ENCODE peak calls at places on chromosomes 16 and 17, in six cellular contexts. One of them, this sample, is unnamed.
A peak's percentile ranks its signal among the peaks of the same experiment; 100 is the strongest.

GRCh38 chr16:11218324-11218962 is 37.6 kb downstream of the SOCS1 start:
- DNase-seq in CD8-positive, alpha-beta T cell: no peak
- DNase-seq in OCI-LY7: no peak
- DNase-seq in uterus: no peak
- DNase-seq in CD4-positive, alpha-beta memory T cell: no peak
- DNase-seq in sigmoid colon: no peak
- DNase-seq in this sample: no peak

GRCh38 chr17:83057793-83058477 is 21.5 kb upstream of the METRNL start:
- DNase-seq in CD4-positive, alpha-beta memory T cell: no peak
- DNase-seq in CD8-positive, alpha-beta T cell: no peak
- DNase-seq in sigmoid colon: peak; percentile 61
- DNase-seq in OCI-LY7: no peak
- DNase-seq in uterus: peak; percentile 13
- DNase-seq in this sample: peak; percentile 67

GRCh38 chr17:31175237-31175636 is 80.5 kb downstream of the NF1 start:
- DNase-seq in uterus: no peak
- DNase-seq in CD4-positive, alpha-beta memory T cell: no peak
- DNase-seq in CD8-positive, alpha-beta T cell: no peak
- DNase-seq in sigmoid colon: no peak
- DNase-seq in OCI-LY7: no peak
- DNase-seq in this sample: no peak

GRCh38 chr16:84406006-84406963 is 37.9 kb downstream of the ATP2C2 start:
- DNase-seq in sigmoid colon: no peak
- DNase-seq in uterus: no peak
- DNase-seq in OCI-LY7: no peak
- DNase-seq in CD8-positive, alpha-beta T cell: no peak
- DNase-seq in CD4-positive, alpha-beta memory T cell: no peak
- DNase-seq in this sample: no peak

GRCh38 chr17:80068301-80069160 is 32.1 kb downstream of the CCDC40 start:
- DNase-seq in sigmoid colon: peak; percentile 85
- DNase-seq in OCI-LY7: no peak
- DNase-seq in CD4-positive, alpha-beta memory T cell: no peak
- DNase-seq in CD8-positive, alpha-beta T cell: no peak
- DNase-seq in uterus: peak; percentile 82
- DNase-seq in this sample: no peak

GRCh38 chr16:1058216-1058615 is 14.3 kb upstream of the SSTR5 start:
- DNase-seq in CD8-positive, alpha-beta T cell: no peak
- DNase-seq in uterus: no peak
- DNase-seq in sigmoid colon: no peak
- DNase-seq in OCI-LY7: no peak
- DNase-seq in CD4-positive, alpha-beta memory T cell: no peak
- DNase-seq in this sample: no peak

GRCh38 chr17:80815151-80815561 is 176.5 kb upstream of the CHMP6 start:
- DNase-seq in uterus: no peak
- DNase-seq in CD4-positive, alpha-beta memory T cell: no peak
- DNase-seq in OCI-LY7: no peak
- DNase-seq in CD8-positive, alpha-beta T cell: no peak
- DNase-seq in sigmoid colon: peak; percentile 40
- DNase-seq in this sample: peak; percentile 34

GRCh38 chr17:32494621-32495346 is 8.0 kb downstream of the CDK5R1 start:
- DNase-seq in uterus: no peak
- DNase-seq in CD4-positive, alpha-beta memory T cell: no peak
- DNase-seq in OCI-LY7: no peak
- DNase-seq in CD8-positive, alpha-beta T cell: no peak
- DNase-seq in sigmoid colon: no peak
- DNase-seq in this sample: no peak

GRCh38 chr16:14562691-14563491 is 67.2 kb downstream of the PARN start:
- DNase-seq in OCI-LY7: no peak
- DNase-seq in uterus: no peak
- DNase-seq in CD8-positive, alpha-beta T cell: no peak
- DNase-seq in sigmoid colon: peak; percentile 68
- DNase-seq in CD4-positive, alpha-beta memory T cell: no peak
- DNase-seq in this sample: peak; percentile 75

GRCh38 chr17:55693244-55694216 is 29.1 kb downstream of the TMEM100 start:
- DNase-seq in OCI-LY7: no peak
- DNase-seq in CD4-positive, alpha-beta memory T cell: no peak
- DNase-seq in uterus: no peak
- DNase-seq in sigmoid colon: peak; percentile 77
- DNase-seq in CD8-positive, alpha-beta T cell: no peak
- DNase-seq in this sample: no peak

GRCh38 chr17:32256695-32257013 is 9.0 kb upstream of the RHBDL3 start:
- DNase-seq in uterus: no peak
- DNase-seq in CD8-positive, alpha-beta T cell: no peak
- DNase-seq in CD4-positive, alpha-beta memory T cell: no peak
- DNase-seq in sigmoid colon: no peak
- DNase-seq in OCI-LY7: no peak
- DNase-seq in this sample: no peak

GRCh38 chr17:57587201-57587870 is 157.8 kb downstream of the CCDC182 start:
- DNase-seq in CD8-positive, alpha-beta T cell: no peak
- DNase-seq in CD4-positive, alpha-beta memory T cell: no peak
- DNase-seq in sigmoid colon: no peak
- DNase-seq in uterus: no peak
- DNase-seq in OCI-LY7: no peak
- DNase-seq in this sample: no peak

GRCh38 chr17:80892019-80892855 is 99.4 kb upstream of the CHMP6 start:
- DNase-seq in uterus: no peak
- DNase-seq in OCI-LY7: no peak
- DNase-seq in CD8-positive, alpha-beta T cell: peak; percentile 74
- DNase-seq in CD4-positive, alpha-beta memory T cell: peak; percentile 85
- DNase-seq in sigmoid colon: peak; percentile 77
- DNase-seq in this sample: peak; percentile 99

GRCh38 chr16:83113317-83113716 is 486.5 kb downstream of the CDH13 start:
- DNase-seq in CD4-positive, alpha-beta memory T cell: no peak
- DNase-seq in CD8-positive, alpha-beta T cell: no peak
- DNase-seq in sigmoid colon: no peak
- DNase-seq in uterus: no peak
- DNase-seq in OCI-LY7: peak; percentile 71
- DNase-seq in this sample: no peak

GRCh38 chr16:29810699-29811169 is 1.3 kb upstream of the PRRT2 start:
- DNase-seq in OCI-LY7: no peak
- DNase-seq in uterus: no peak
- DNase-seq in CD8-positive, alpha-beta T cell: no peak
- DNase-seq in sigmoid colon: no peak
- DNase-seq in CD4-positive, alpha-beta memory T cell: no peak
- DNase-seq in this sample: no peak
- H3K4me1 ChIP-seq in OCI-LY7: peaks cover 53% of the 10 kb centered on the region
- H3K4me1 ChIP-seq in uterus: peaks cover 39% of the 10 kb centered on the region
- H3K4me1 ChIP-seq in CD8-positive, alpha-beta T cell: peaks cover 61% of the 10 kb centered on the region
- H3K4me1 ChIP-seq in sigmoid colon: peaks cover 81% of the 10 kb centered on the region
- H3K4me1 ChIP-seq in CD4-positive, alpha-beta memory T cell: peaks cover 64% of the 10 kb centered on the region
- H3K4me1 ChIP-seq in this sample: peaks cover 7% of the 10 kb centered on the region

DNA sequence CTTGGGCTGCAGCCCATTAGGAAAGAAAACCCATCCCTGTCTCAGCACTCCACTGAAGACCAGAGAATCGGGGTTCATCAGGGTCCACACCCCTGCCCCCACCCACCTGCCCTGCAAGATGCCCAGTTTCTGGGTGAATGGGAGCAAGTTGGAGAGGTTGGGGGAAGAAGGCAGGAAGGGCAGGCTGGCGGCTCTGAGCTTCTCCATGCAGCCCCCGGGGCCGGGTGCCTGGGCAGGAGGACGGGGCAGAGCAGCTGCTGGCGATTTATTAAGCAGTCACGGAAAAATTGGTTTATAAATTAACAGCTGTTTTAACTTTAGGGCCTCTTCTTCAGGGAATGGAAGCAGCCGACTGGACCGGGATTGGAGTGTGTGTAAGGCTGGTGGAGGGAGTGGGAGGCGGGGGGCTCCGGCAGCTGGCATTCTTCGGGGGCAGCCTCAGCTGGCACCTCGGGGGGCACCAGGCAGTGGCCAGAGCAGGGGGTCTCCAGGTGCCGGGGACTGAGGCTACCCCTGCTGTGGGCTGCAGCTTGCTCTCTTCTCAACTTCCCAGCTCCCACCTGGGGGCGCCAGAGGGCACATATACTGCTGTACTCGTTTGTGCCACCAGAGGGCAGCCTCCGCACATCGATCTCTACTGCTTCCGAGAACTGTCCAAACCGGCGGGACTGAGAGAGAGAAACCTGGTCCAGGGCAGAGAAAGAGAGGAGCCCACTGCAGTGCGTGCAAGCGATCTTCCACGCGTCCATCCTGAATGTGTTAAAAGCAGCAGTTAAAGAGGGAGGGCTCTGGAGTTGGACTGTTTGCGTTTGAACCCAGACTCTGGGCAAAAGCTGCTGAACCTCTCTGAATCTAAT is 5.0 kb upstream of the PPP1R1B start:
- DNase-seq in uterus: peak; percentile 83
- DNase-seq in OCI-LY7: peak; percentile 87
- DNase-seq in sigmoid colon: peak; percentile 93
- DNase-seq in CD4-positive, alpha-beta memory T cell: peak; percentile 84
- DNase-seq in CD8-positive, alpha-beta T cell: peak; percentile 83
- DNase-seq in this sample: no peak
- H3K27ac ChIP-seq in uterus: no peak overlapping the region
- H3K27ac ChIP-seq in OCI-LY7: peak overlapping the region; percentile 53
- H3K27ac ChIP-seq in sigmoid colon: no peak overlapping the region
- H3K27ac ChIP-seq in CD4-positive, alpha-beta memory T cell: peak overlapping the region; percentile 4
- H3K27ac ChIP-seq in CD8-positive, alpha-beta T cell: no peak overlapping the region
- H3K27ac ChIP-seq in this sample: no peak overlapping the region

GRCh38 chr16:56633535-56633934 is 1.1 kb downstream of the MT1M start:
- DNase-seq in uterus: no peak
- DNase-seq in CD4-positive, alpha-beta memory T cell: no peak
- DNase-seq in OCI-LY7: no peak
- DNase-seq in sigmoid colon: no peak
- DNase-seq in CD8-positive, alpha-beta T cell: no peak
- DNase-seq in this sample: no peak

GRCh38 chr16:56631832-56632159 is 663 bp upstream of the MT1M start:
- DNase-seq in uterus: no peak
- DNase-seq in CD8-positive, alpha-beta T cell: no peak
- DNase-seq in sigmoid colon: no peak
- DNase-seq in OCI-LY7: no peak
- DNase-seq in CD4-positive, alpha-beta memory T cell: no peak
- DNase-seq in this sample: no peak

GRCh38 chr16:56631197-56631596 is 1.3 kb upstream of the MT1M start:
- DNase-seq in OCI-LY7: no peak
- DNase-seq in sigmoid colon: no peak
- DNase-seq in CD8-positive, alpha-beta T cell: no peak
- DNase-seq in CD4-positive, alpha-beta memory T cell: no peak
- DNase-seq in uterus: no peak
- DNase-seq in this sample: no peak

GRCh38 chr16:56632160-56632847 is at the start of gene MT1M:
- DNase-seq in sigmoid colon: peak; percentile 83
- DNase-seq in uterus: peak; percentile 40
- DNase-seq in CD4-positive, alpha-beta memory T cell: no peak
- DNase-seq in CD8-positive, alpha-beta T cell: no peak
- DNase-seq in OCI-LY7: no peak
- DNase-seq in this sample: no peak

GRCh38 chr16:56632848-56633365 is 448 bp downstream of the MT1M start:
- DNase-seq in OCI-LY7: no peak
- DNase-seq in CD8-positive, alpha-beta T cell: no peak
- DNase-seq in uterus: no peak
- DNase-seq in sigmoid colon: no peak
- DNase-seq in CD4-positive, alpha-beta memory T cell: no peak
- DNase-seq in this sample: no peak
- H3K4me3 ChIP-seq in OCI-LY7: no peak overlapping the region
- H3K4me3 ChIP-seq in CD8-positive, alpha-beta T cell: no peak overlapping the region
- H3K4me3 ChIP-seq in uterus: peak overlapping the region; percentile 44
- H3K4me3 ChIP-seq in sigmoid colon: peak overlapping the region; percentile 37
- H3K4me3 ChIP-seq in CD4-positive, alpha-beta memory T cell: no peak overlapping the region
- H3K4me3 ChIP-seq in this sample: no peak overlapping the region

GRCh38 chr16:53770641-53771040 is 66.7 kb downstream of the FTO start:
- DNase-seq in sigmoid colon: no peak
- DNase-seq in CD4-positive, alpha-beta memory T cell: no peak
- DNase-seq in uterus: no peak
- DNase-seq in CD8-positive, alpha-beta T cell: no peak
- DNase-seq in OCI-LY7: no peak
- DNase-seq in this sample: no peak

GRCh38 chr16:53769185-53769584 is 65.2 kb downstream of the FTO start:
- DNase-seq in OCI-LY7: no peak
- DNase-seq in sigmoid colon: no peak
- DNase-seq in CD8-positive, alpha-beta T cell: no peak
- DNase-seq in CD4-positive, alpha-beta memory T cell: no peak
- DNase-seq in uterus: no peak
- DNase-seq in this sample: no peak

GRCh38 chr16:53769787-53770186 is 65.8 kb downstream of the FTO start:
- DNase-seq in CD4-positive, alpha-beta memory T cell: no peak
- DNase-seq in uterus: no peak
- DNase-seq in CD8-positive, alpha-beta T cell: no peak
- DNase-seq in OCI-LY7: no peak
- DNase-seq in sigmoid colon: no peak
- DNase-seq in this sample: no peak

GRCh38 chr16:53768167-53768566 is 64.2 kb downstream of the FTO start:
- DNase-seq in CD8-positive, alpha-beta T cell: no peak
- DNase-seq in CD4-positive, alpha-beta memory T cell: no peak
- DNase-seq in OCI-LY7: no peak
- DNase-seq in sigmoid colon: no peak
- DNase-seq in uterus: no peak
- DNase-seq in this sample: no peak

DNA sequence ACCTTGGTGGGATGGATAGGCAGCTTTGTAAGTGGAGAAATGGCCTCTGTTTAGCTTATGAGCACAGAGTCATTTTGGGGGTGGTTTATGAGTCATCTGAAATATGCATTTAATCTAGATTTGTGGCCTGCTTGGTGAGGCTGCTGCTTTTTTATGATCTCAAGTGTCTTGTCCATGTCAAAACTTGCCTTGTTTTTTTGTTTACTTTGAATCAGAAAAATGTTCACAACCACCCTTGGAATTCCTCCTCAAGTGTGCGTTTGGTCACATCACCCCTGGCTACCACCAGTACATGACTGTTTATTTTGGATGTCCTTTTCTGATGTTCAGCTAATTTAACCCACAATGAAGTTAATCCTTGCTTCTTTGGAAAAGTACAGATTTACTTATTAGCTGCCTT is 64.6 kb downstream of the FTO start:
- DNase-seq in uterus: no peak
- DNase-seq in CD8-positive, alpha-beta T cell: no peak
- DNase-seq in CD4-positive, alpha-beta memory T cell: no peak
- DNase-seq in OCI-LY7: no peak
- DNase-seq in sigmoid colon: no peak
- DNase-seq in this sample: no peak
- H3K4me1 ChIP-seq in uterus: peaks cover 4% of the 10 kb centered on the region
- H3K4me1 ChIP-seq in CD8-positive, alpha-beta T cell: peaks cover 11% of the 10 kb centered on the region
- H3K4me1 ChIP-seq in CD4-positive, alpha-beta memory T cell: no peaks in the 10 kb centered on the region
- H3K4me1 ChIP-seq in OCI-LY7: peaks cover 11% of the 10 kb centered on the region
- H3K4me1 ChIP-seq in sigmoid colon: peaks cover 34% of the 10 kb centered on the region
- H3K4me1 ChIP-seq in this sample: peaks cover 44% of the 10 kb centered on the region